ENCODE peak calls at places on chromosomes 2 and 18, in five cellular contexts. I is naive thymus-derived CD4-positive, alpha-beta T cell; Z is fibroblast of lung; K is neuronal stem cell; V is ascending aorta. U is an unnamed sample.
A peak's percentile ranks its signal among the peaks of the same experiment; 100 is the strongest.

GRCh38 chr2:46012618-46013240 is 284.5 kb upstream of the EPAS1 start:
- DNase-seq in I (no peak), Z (no peak), K (no peak), V (no peak), U (no peak)

GRCh38 chr18:22974707-22975106 is 41.6 kb downstream of the RBBP8 start:
- DNase-seq in I (no peak), Z (no peak), K (no peak), V (no peak), U (no peak)

GRCh38 chr18:28158083-28158581 is 18.8 kb downstream of the CDH2 start:
- DNase-seq in I (no peak), Z (peak; percentile 70), K (no peak), V (no peak), U (no peak)

GRCh38 chr2:100213595-100213994 is 71.2 kb upstream of the AFF3 start:
- DNase-seq in I (no peak), Z (no peak), K (no peak), V (no peak), U (no peak)

GRCh38 chr2:102122115-102122514 is 20.4 kb upstream of the IL1R1 start:
- DNase-seq in I (no peak), Z (peak; percentile 91), K (no peak), V (no peak), U (no peak)

GRCh38 chr18:49464718-49465598 is 4.5 kb upstream of the DYM start:
- DNase-seq in I (no peak), Z (peak; percentile 43), K (peak; percentile 54), V (no peak), U (no peak)

GRCh38 chr2:42949125-42949524 is 156.7 kb upstream of the HAAO start:
- DNase-seq in I (no peak), Z (no peak), K (no peak), V (no peak), U (no peak)

GRCh38 chr18:27964811-27965210 is 212.1 kb downstream of the CDH2 start:
- DNase-seq in I (no peak), Z (no peak), K (no peak), V (no peak), U (no peak)

GRCh38 chr18:78701753-78702409 is 277.7 kb upstream of the SALL3 start:
- DNase-seq in I (no peak), Z (no peak), K (no peak), V (no peak), U (no peak)

DNA sequence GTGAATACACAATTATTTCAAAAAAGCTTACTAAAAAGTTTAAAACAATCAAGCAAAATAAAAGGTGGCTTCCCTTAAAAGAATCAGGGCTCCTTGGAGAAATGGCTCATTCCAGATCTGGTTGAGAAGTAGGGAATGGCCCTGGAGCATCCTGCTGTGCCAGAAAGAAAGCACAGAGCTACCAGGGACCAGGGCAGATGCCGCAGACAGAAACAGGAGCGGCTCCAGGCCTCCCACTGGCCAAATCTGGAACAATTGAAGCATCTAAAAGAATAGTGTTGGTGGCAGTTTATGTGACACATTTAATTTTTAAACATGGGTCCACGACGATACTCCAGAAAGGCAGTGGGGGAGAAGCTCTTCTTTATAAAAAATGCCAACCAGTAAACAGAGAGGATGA is 75.5 kb downstream of the GBX2 start:
- DNase-seq in I (no peak), Z (no peak), K (no peak), V (no peak), U (no peak)
- H3K27ac ChIP-seq in I (no peak overlapping the region), Z (no peak overlapping the region), K (no peak overlapping the region), V (no peak overlapping the region), U (no peak overlapping the region)

GRCh38 chr2:216370961-216371633 is 1.2 kb downstream of the MARCHF4 start:
- DNase-seq in I (no peak), Z (no peak), K (no peak), V (no peak), U (no peak)
- H3K4me3 ChIP-seq in I (no peak overlapping the region), Z (peak overlapping the region; percentile 56), K (peak overlapping the region; percentile 80), V (peak overlapping the region; percentile 6), U (no peak overlapping the region)

GRCh38 chr2:61585383-61585782 is 47.2 kb upstream of the XPO1 start:
- DNase-seq in I (no peak), Z (no peak), K (peak; percentile 27), V (no peak), U (no peak)

DNA sequence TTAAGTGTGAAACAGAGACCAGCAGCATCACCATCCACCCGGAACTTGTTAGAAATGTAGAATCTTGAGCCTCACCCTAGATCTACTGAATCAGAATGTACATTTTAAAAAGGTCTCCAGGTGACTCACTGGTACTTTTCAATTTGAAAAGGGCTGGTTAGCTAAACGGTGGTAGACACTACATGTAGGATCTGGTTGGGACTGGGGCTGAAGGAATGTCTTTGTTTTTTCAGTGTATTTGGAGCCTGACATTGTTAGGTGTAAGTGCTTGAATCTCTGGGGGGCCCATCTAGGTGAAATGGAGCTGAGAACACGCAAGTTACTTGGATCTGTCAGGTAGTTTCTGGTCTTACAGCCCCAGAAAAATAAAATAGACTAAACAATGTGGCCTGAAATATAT is 44.0 kb upstream of the XPO1 start:
- DNase-seq in I (no peak), Z (no peak), K (no peak), V (no peak), U (no peak)
- H3K27ac ChIP-seq in I (no peak overlapping the region), Z (no peak overlapping the region), K (no peak overlapping the region), V (no peak overlapping the region), U (no peak overlapping the region)

DNA sequence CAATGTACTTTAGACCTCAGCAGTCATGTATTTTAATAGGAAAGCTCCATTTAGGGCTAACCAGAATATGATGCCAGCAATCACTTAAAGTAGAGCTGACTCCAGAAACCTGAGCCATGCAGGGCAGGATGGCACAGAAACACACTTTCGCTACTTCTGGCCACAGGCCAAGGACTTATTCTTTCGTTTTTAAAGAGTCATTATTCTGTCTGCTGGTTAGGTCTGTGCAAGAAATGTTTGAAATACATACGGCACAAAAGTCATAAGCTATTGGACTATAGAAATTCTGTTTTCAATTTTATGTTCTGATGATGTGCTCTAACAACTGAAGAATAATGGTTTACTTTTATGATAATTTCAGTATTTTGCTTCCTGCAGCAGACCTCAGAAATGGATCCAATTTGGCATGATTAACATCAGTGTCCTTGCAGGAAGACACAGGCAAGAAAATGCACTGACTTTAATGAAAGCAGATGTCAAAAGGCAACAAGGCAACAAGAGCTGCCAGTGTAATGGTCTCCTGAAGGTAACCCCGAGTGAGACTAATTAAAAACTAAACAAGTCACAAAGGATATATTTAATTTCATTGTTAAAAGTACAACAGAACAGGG is 114.4 kb upstream of the CHRNA1 start:
- DNase-seq in I (no peak), Z (peak; percentile 76), K (no peak), V (no peak), U (no peak)
- H3K4me3 ChIP-seq in I (no peak overlapping the region), Z (peak overlapping the region; percentile 36), K (no peak overlapping the region), V (peak overlapping the region; percentile 13), U (peak overlapping the region; percentile 55)

DNA sequence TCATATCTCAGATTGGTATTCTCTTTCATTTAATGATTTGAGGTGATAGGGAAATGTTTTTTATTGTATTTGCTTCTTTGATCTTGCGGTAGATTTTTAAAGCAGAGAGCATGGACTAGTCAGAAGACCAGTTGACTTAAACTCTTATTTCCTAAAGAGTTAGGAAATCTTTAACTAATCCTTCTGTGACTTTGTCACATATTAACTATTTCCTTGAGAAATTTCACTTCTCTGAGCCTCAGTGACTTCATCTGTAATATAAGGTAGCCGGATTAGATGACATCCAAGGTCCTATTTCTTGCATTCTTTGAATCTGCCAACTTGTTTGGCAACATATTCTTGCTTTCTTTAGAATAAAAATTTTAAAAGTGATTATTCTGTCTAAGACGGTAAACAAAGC is 55.6 kb downstream of the MTX2 start:
- DNase-seq in I (no peak), Z (no peak), K (no peak), V (no peak), U (no peak)
- H3K27ac ChIP-seq in I (no peak overlapping the region), Z (no peak overlapping the region), K (no peak overlapping the region), V (no peak overlapping the region), U (no peak overlapping the region)

DNA sequence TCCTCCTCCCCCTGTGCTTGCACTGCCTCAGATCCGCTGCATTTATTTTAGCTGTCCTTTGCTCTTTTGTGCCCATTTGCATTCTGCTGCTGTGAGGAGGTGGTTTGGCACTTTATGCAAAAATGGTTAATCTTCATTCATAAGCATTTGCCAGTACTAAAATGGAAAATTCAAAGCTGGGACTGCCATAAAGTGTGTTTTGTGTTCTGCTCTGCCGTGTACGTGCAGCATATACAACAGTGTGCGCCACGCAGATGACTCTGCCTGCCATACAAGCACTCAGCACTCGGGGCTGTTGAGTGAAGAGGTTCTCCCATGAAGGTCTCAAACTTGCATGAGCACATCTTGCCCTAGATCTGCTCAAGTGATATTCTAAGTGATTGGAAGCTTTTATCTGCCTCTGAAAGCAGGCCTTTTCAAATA is 73.7 kb downstream of the SPATS2L start:
- DNase-seq in I (no peak), Z (no peak), K (no peak), V (no peak), U (no peak)
- H3K4me3 ChIP-seq in I (no peak overlapping the region), Z (no peak overlapping the region), K (no peak overlapping the region), V (no peak overlapping the region), U (no peak overlapping the region)